ENCODE peak calls at places on chromosomes 4 and X, in six cellular contexts. T, D, F, N, U and Q are unnamed samples.
A peak's percentile ranks its signal among the peaks of the same experiment; 100 is the strongest.

GRCh38 chrX:130075768-130076167 is 34.5 kb downstream of the ELF4 start:
- DNase-seq in T (no peak), D (no peak), F (no peak), N (no peak), U (no peak), Q (no peak)

GRCh38 chr4:3473251-3473942 is 10.3 kb downstream of the DOK7 start:
- DNase-seq in T (no peak), D (no peak), F (no peak), N (no peak), U (no peak), Q (no peak)

GRCh38 chr4:107210450-107211239 is 174.5 kb upstream of the DKK2 start:
- DNase-seq in T (no peak), D (no peak), F (peak; percentile 32), N (no peak), U (peak; percentile 3), Q (no peak)

GRCh38 chr4:2332201-2332975 is 70.5 kb upstream of the MXD4 start:
- DNase-seq in T (no peak), D (no peak), F (no peak), N (no peak), U (no peak), Q (no peak)

GRCh38 chrX:49163555-49164419 is 1.2 kb downstream of the MAGIX start:
- DNase-seq in T (peak; percentile 72), D (peak; percentile 42), F (peak; percentile 73), N (peak; percentile 88), U (peak; percentile 81), Q (peak; percentile 89)

GRCh38 chrX:154761977-154762528 is 611 bp upstream of the DKC1 start:
- DNase-seq in T (no peak), D (no peak), F (no peak), N (no peak), U (peak; percentile 20), Q (no peak)

GRCh38 chrX:2708016-2708415 is 16.9 kb downstream of the CD99 start:
- DNase-seq in T (no peak), D (no peak), F (no peak), N (peak; percentile 13), U (peak; percentile 39), Q (no peak)

GRCh38 chr4:85406185-85406584 is 68.8 kb upstream of the ARHGAP24 start:
- DNase-seq in T (no peak), D (no peak), F (no peak), N (no peak), U (no peak), Q (no peak)

GRCh38 chr4:42341518-42342026 is 55.7 kb upstream of the SHISA3 start:
- DNase-seq in T (no peak), D (no peak), F (no peak), N (no peak), U (peak; percentile 21), Q (no peak)

GRCh38 chr4:142128529-142128928 is 492.1 kb downstream of the IL15 start:
- DNase-seq in T (no peak), D (no peak), F (no peak), N (no peak), U (peak; percentile 7), Q (peak; percentile 35)

GRCh38 chr4:1993169-1993516 is 15.6 kb downstream of the NELFA start:
- DNase-seq in T (no peak), D (no peak), F (peak; percentile 3), N (no peak), U (no peak), Q (no peak)

GRCh38 chr4:183185018-183185417 is 86.0 kb downstream of the WWC2 start:
- DNase-seq in T (no peak), D (no peak), F (no peak), N (no peak), U (no peak), Q (no peak)

GRCh38 chrX:150316564-150316963 is 46.6 kb upstream of the MAMLD1 start:
- DNase-seq in T (no peak), D (no peak), F (no peak), N (no peak), U (no peak), Q (no peak)

GRCh38 chr4:142274137-142274536 is 572.0 kb downstream of the INPP4B start:
- DNase-seq in T (no peak), D (peak; percentile 57), F (no peak), N (peak; percentile 75), U (peak; percentile 70), Q (no peak)

GRCh38 chrX:110167952-110168451 is 149.9 kb downstream of the AMMECR1 start:
- DNase-seq in T (peak; percentile 25), D (peak; percentile 81), F (no peak), N (peak; percentile 30), U (peak; percentile 45), Q (no peak)

GRCh38 chr4:1043658-1044468 is 32.4 kb downstream of the FGFRL1 start:
- DNase-seq in T (peak; percentile 72), D (peak; percentile 95), F (no peak), N (peak; percentile 97), U (peak; percentile 100), Q (peak; percentile 96)

GRCh38 chr4:174117445-174117844 is 166.0 kb downstream of the FBXO8 start:
- DNase-seq in T (no peak), D (no peak), F (no peak), N (no peak), U (no peak), Q (no peak)

GRCh38 chr4:144494280-144494679 is 151.7 kb upstream of the HHIP start:
- DNase-seq in T (no peak), D (no peak), F (no peak), N (no peak), U (no peak), Q (no peak)

GRCh38 chr4:135250040-135250439 is 1048.5 kb upstream of the PABPC4L start:
- DNase-seq in T (no peak), D (no peak), F (no peak), N (no peak), U (no peak), Q (no peak)

GRCh38 chr4:110854021-110854678 is 231.3 kb upstream of the PITX2 start:
- DNase-seq in T (no peak), D (peak; percentile 48), F (no peak), N (peak; percentile 27), U (peak; percentile 90), Q (no peak)

GRCh38 chr4:173014113-173014558 is 154.5 kb upstream of the GALNT7 start:
- DNase-seq in T (peak; percentile 50), D (peak; percentile 53), F (no peak), N (peak; percentile 57), U (peak; percentile 78), Q (peak; percentile 40)

GRCh38 chrX:155134255-155134654 is 62.9 kb downstream of the BRCC3 start:
- DNase-seq in T (no peak), D (no peak), F (no peak), N (no peak), U (no peak), Q (no peak)

GRCh38 chr4:8259743-8260430 is 9.7 kb upstream of the HTRA3 start:
- DNase-seq in T (no peak), D (no peak), F (no peak), N (no peak), U (no peak), Q (no peak)
- H3K4me2 ChIP-seq in T (no peak overlapping the region), D (no peak overlapping the region), F (no peak overlapping the region), N (no peak overlapping the region), U (no peak overlapping the region), Q (no peak overlapping the region)

GRCh38 chr4:120720354-120720753 is 202.2 kb downstream of the PRDM5 start:
- DNase-seq in T (no peak), D (no peak), F (peak; percentile 31), N (no peak), U (no peak), Q (no peak)

GRCh38 chr4:120716346-120716745 is 206.2 kb downstream of the PRDM5 start:
- DNase-seq in T (no peak), D (no peak), F (no peak), N (no peak), U (no peak), Q (no peak)

GRCh38 chr4:120722655-120723054 is 199.9 kb downstream of the PRDM5 start:
- DNase-seq in T (no peak), D (no peak), F (no peak), N (no peak), U (no peak), Q (no peak)

GRCh38 chr4:120723105-120723504 is 199.4 kb downstream of the PRDM5 start:
- DNase-seq in T (no peak), D (no peak), F (no peak), N (no peak), U (no peak), Q (no peak)

DNA sequence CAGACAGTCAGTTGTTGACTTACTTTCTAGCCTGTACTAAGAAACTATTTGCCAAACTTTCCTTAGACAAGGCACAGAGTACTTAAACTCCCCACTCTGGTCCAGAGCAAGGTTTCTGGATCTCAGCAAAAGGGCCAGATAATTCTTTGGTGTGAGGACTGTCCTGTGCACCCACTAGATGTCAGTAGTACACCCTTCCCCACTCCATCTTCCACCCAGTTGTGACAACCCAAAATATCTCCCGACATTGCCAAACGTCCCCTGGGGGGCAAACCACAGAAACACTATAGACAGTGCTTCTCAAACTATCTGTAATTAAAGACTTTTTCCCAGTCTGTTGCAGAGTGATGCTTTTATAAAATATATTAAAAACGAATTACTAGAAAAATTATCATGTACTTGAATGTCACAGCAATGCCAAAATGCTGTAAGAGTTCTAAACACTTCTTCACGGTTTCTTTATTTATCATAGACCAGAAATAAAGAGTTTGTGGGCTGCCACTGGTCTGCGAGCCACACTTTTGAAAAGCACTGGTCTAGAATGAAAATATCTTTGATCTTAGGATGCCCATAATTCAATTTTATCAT is 203.5 kb downstream of the PRDM5 start:
- DNase-seq in T (no peak), D (no peak), F (peak; percentile 87), N (peak; percentile 51), U (peak; percentile 65), Q (peak; percentile 45)
- H3K4me2 ChIP-seq in T (peak overlapping the region; percentile 22), D (no peak overlapping the region), F (peak overlapping the region; percentile 48), N (peak overlapping the region; percentile 22), U (peak overlapping the region; percentile 45), Q (no peak overlapping the region)

DNA sequence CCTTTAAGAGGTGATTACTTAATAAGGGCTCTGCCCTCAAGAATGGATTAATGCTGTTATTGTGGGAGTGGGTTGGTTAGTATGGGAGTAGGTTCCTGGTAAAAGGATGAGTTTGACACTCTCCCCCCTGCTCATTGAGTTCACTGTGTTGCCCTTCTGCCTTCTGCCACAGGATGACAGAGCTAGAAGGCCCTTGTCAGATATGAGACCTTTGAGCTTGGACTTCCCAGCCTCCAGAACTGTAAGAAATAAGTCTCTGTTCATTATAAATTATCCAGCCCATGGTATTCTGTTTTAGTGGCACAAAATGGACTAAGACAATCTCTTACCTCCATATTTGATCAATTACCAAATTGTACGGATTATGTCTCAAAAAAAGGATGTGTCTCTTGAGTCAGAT is 114.3 kb upstream of the NAP1L5 start:
- DNase-seq in T (no peak), D (no peak), F (no peak), N (no peak), U (no peak), Q (no peak)
- H3K4me2 ChIP-seq in T (no peak overlapping the region), D (no peak overlapping the region), F (no peak overlapping the region), N (no peak overlapping the region), U (no peak overlapping the region), Q (no peak overlapping the region)

GRCh38 chr4:39490322-39490721 is 31.5 kb downstream of the LIAS start:
- DNase-seq in T (no peak), D (no peak), F (no peak), N (no peak), U (no peak), Q (no peak)

GRCh38 chr4:39494354-39494753 is 32.9 kb downstream of the UGDH start:
- DNase-seq in T (no peak), D (no peak), F (no peak), N (no peak), U (no peak), Q (no peak)

GRCh38 chr4:39497909-39498723 is 29.1 kb downstream of the UGDH start:
- DNase-seq in T (no peak), D (no peak), F (no peak), N (no peak), U (no peak), Q (no peak)

GRCh38 chr4:39498724-39499014 is 28.6 kb downstream of the UGDH start:
- DNase-seq in T (no peak), D (no peak), F (no peak), N (no peak), U (no peak), Q (no peak)

GRCh38 chr4:39495446-39496208 is 31.6 kb downstream of the UGDH start:
- DNase-seq in T (no peak), D (peak; percentile 95), F (no peak), N (peak; percentile 87), U (peak; percentile 17), Q (no peak)
- H3K4me2 ChIP-seq in T (peak overlapping the region; percentile 20), D (peak overlapping the region; percentile 50), F (no peak overlapping the region), N (peak overlapping the region; percentile 73), U (no peak overlapping the region), Q (no peak overlapping the region)